ENCODE peak calls at places on chromosomes 1 and 21, in six cellular contexts. G is GM12878, M is K562, K is upper lobe of left lung, D is A549, O is HepG2. X is an unnamed sample.

GRCh38 chr1:151547900-151548230 is 7.8 kb downstream of the TUFT1 start:
- ATAC-seq in G (no peak), M (no peak), K (no peak), D (no peak), O (peak; percentile 32), X (no peak)

GRCh38 chr1:219081943-219082925 is 91.4 kb upstream of the LYPLAL1 start:
- ATAC-seq in G (peak; percentile 65), M (peak; percentile 63), K (peak; percentile 59), D (no peak), O (no peak), X (no peak)

GRCh38 chr1:15886613-15887167 is 39.2 kb downstream of the SPEN start:
- ATAC-seq in G (peak; percentile 31), M (peak; percentile 37), K (no peak), D (peak; percentile 49), O (peak; percentile 49), X (no peak)

GRCh38 chr21:40049959-40050290 is 182.7 kb downstream of the PCP4 start:
- ATAC-seq in G (no peak), M (no peak), K (no peak), D (no peak), O (no peak), X (no peak)

GRCh38 chr1:202671388-202671787 is 38.9 kb downstream of the SYT2 start:
- ATAC-seq in G (no peak), M (no peak), K (no peak), D (no peak), O (no peak), X (no peak)

GRCh38 chr21:41952568-41953248 is 1.1 kb downstream of the C2CD2 start:
- ATAC-seq in G (peak; percentile 3), M (no peak), K (no peak), D (peak; percentile 5), O (peak; percentile 24), X (no peak)

GRCh38 chr1:218383681-218384080 is 38.5 kb downstream of the TGFB2 start:
- ATAC-seq in G (no peak), M (no peak), K (no peak), D (no peak), O (no peak), X (no peak)

GRCh38 chr1:100902365-100902764 is 6.5 kb downstream of the SLC30A7 start:
- ATAC-seq in G (no peak), M (no peak), K (no peak), D (no peak), O (no peak), X (no peak)

GRCh38 chr1:162316187-162316586 is 60.5 kb downstream of the SPATA46 start:
- ATAC-seq in G (no peak), M (no peak), K (no peak), D (no peak), O (no peak), X (no peak)

GRCh38 chr1:10388387-10388715 is 10.5 kb upstream of the PGD start:
- ATAC-seq in G (no peak), M (no peak), K (no peak), D (peak; percentile 70), O (peak; percentile 84), X (peak; percentile 34)

GRCh38 chr1:2003564-2004131 is at the start of gene CFAP74:
- ATAC-seq in G (no peak), M (peak; percentile 90), K (no peak), D (no peak), O (peak; percentile 87), X (no peak)
- H3K4me3 ChIP-seq in G (no peak within 1 kb of the TSS), M (peak within 1 kb of the TSS; percentile 30), K (no peak within 1 kb of the TSS), D (no peak within 1 kb of the TSS), O (no peak within 1 kb of the TSS), X (no peak within 1 kb of the TSS)

DNA sequence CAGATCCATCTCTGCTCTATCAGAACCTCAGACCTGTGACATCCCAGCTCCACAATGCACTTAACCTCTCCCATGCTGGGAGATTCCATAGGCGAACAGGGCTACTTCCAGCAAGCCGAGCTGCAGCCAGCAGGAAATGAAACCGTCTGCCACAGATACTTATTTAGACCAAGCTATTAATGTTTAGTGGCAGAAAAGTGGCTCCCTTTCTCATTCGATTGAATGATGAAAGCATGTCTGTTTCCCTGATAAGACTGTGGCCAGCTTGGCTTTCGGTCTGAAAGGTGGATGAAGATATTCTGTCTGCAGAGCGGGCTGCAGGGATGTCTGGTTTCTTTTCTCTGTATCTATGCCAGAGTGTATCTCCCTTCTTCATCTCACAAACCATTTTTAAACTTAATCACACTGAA is 146.4 kb downstream of the GREM2 start:
- ATAC-seq in G (peak; percentile 43), M (peak; percentile 40), K (no peak), D (no peak), O (no peak), X (no peak)
- TF ChIP-seq EP300 in G (no peak), M (no peak), K (no peak), D (no peak), O (no peak), X (no peak)

GRCh38 chr1:204317170-204317569 is 42.6 kb downstream of the PLEKHA6 start:
- ATAC-seq in G (no peak), M (no peak), K (no peak), D (no peak), O (no peak), X (no peak)

GRCh38 chr1:204314893-204315735 is 44.6 kb downstream of the PLEKHA6 start:
- ATAC-seq in G (no peak), M (no peak), K (no peak), D (no peak), O (no peak), X (no peak)

GRCh38 chr1:204316164-204316563 is 43.6 kb downstream of the PLEKHA6 start:
- ATAC-seq in G (no peak), M (no peak), K (no peak), D (no peak), O (no peak), X (no peak)

GRCh38 chr1:204314209-204314892 is 45.4 kb downstream of the PLEKHA6 start:
- ATAC-seq in G (no peak), M (no peak), K (peak; percentile 38), D (no peak), O (no peak), X (no peak)

DNA sequence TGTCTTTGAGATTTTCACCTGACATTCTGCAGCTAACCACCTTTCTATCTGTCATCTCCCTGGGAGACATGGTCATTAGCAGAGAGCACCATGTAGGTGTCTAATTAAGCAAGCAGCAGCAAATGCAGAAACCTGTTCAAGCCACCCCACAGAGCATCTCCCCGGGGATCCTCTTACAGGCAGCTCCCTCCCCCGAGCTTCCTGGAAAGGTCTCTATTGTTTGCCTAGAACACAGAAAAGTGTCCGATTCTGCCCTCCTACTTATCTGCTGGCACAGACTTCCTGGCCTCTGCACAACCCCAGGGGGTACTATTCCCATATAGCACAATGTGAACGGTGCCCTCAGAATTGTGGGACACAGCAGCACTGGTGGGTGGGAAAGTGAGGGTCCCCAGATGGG is 46.1 kb downstream of the PLEKHA6 start:
- ATAC-seq in G (no peak), M (no peak), K (no peak), D (no peak), O (no peak), X (no peak)
- H3K27ac ChIP-seq in G (no peak overlapping the region), M (no peak overlapping the region), K (no peak overlapping the region), D (peak overlapping the region; percentile 44), O (no peak overlapping the region), X (no peak overlapping the region)

DNA sequence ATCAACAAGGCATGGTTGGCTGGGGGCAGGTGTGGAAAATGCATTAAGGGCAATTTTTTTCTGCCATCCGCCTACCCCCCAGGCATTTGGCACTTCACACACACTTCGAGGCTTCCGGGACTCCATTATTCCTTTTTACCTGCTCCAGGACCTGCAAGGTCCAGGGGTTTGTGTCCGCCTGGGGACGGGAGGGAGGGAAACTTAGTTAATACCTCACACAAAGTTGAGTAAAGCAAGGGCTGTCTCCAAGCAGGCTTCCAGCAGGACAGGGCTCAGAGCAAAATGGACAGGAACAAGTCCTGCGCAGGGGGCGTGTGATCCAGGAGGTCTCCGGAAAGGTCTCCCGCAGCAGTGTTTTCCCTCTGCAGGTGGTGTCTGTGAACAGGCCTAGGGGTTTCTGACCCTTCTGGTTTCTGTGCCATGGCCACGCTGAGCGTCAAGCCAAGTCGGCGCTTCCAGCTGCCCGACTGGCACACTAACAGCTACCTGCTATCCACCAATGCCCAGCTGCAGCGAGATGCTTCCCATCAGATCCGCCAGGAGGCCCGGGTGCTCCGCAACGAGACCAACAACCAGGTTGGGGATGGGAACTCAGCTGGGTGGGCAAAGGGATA is 715 bp downstream of the TEKT2 start:
- ATAC-seq in G (no peak), M (no peak), K (no peak), D (no peak), O (no peak), X (no peak)
- H3K4me3 ChIP-seq in G (peak overlapping the region; percentile 32), M (no peak overlapping the region), K (peak overlapping the region; percentile 54), D (no peak overlapping the region), O (peak overlapping the region; percentile 52), X (peak overlapping the region; percentile 53)

GRCh38 chr1:38030596-38031512 is 15.7 kb downstream of the POU3F1 start:
- ATAC-seq in G (no peak), M (no peak), K (no peak), D (no peak), O (no peak), X (no peak)
- TF ChIP-seq EP300 in G (no peak), M (no peak), K (no peak), D (no peak), O (no peak), X (no peak)

DNA sequence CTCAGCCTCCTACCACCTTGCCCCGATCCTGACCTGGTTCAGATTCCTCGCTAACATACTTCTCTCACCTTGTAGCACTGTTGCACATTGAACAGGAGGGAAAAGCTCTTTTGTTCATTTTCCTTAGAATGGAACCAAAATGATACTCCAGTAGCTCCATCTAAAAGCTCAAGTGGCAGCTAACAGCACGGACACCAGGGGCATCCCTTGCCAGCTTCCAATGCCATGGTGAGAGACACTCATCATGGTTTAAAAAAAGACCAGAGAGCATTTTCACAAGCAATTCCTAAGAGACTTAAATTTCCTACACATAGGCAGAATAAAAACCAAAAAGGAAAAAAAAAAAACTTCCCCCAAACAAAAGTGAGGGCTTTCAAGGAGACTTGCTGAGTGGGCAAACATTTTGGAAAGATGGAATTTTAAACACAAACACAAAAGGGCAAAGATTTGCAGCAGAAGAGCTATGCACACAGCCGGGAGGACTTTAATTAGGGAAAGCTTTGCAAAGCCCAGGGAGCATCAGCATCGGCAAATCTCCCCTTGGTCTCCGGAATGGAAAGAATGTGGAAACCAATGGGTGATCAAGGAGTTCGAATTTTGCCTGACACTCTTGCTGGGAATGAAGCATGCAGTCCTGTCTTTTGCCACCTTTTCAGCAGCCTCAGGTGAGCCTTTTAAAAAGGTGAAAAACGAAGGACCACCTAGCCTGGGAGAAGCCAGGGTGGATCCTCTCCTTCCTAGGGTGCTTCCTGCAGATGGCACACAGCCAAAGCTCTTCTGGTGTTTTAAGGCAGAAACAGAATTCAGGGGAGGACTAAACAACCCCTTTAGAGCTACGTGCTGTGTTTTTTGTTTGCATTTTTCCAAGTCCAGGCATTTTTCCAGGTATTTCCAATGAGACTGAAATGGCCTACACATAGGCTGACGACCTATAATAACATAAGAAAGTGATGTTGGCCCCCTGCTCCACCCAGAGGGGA is 84.2 kb downstream of the CAPZB start:
- ATAC-seq in G (no peak), M (no peak), K (no peak), D (no peak), O (peak; percentile 42), X (no peak)
- H3K27ac ChIP-seq in G (peak overlapping the region; percentile 71), M (no peak overlapping the region), K (no peak overlapping the region), D (no peak overlapping the region), O (peak overlapping the region; percentile 31), X (peak overlapping the region; percentile 93)

X was measured in gastroesophageal sphincter.